ENCODE peak calls at places on chromosomes 1 and 21, in four cellular contexts. One of them, this sample, is unnamed.

GRCh38 chr21:26506951-26507350 is 66.1 kb downstream of the CYYR1 start:
- DNase-seq in T-helper 2 cell: peak; percentile 8
- DNase-seq in GM12891: no peak
- DNase-seq in H9: no peak
- DNase-seq in this sample: no peak

GRCh38 chr1:203516906-203517305 is 23.0 kb downstream of the OPTC start:
- DNase-seq in T-helper 2 cell: no peak
- DNase-seq in GM12891: no peak
- DNase-seq in H9: no peak
- DNase-seq in this sample: no peak

GRCh38 chr1:41950820-41951219 is 32.1 kb upstream of the HIVEP3 start:
- DNase-seq in T-helper 2 cell: peak; percentile 8
- DNase-seq in GM12891: no peak
- DNase-seq in H9: no peak
- DNase-seq in this sample: no peak

GRCh38 chr1:227728059-227728891 is 6.8 kb downstream of the JMJD4 start:
- DNase-seq in T-helper 2 cell: peak; percentile 78
- DNase-seq in GM12891: peak; percentile 79
- DNase-seq in H9: peak; percentile 85
- DNase-seq in this sample: peak; percentile 58

GRCh38 chr1:212433577-212434462 is 1.1 kb downstream of the NENF start:
- DNase-seq in T-helper 2 cell: no peak
- DNase-seq in GM12891: no peak
- DNase-seq in H9: no peak
- DNase-seq in this sample: no peak

GRCh38 chr1:159924025-159924790 is 1.1 kb downstream of the TAGLN2 start:
- DNase-seq in T-helper 2 cell: peak; percentile 65
- DNase-seq in GM12891: peak; percentile 68
- DNase-seq in H9: peak; percentile 71
- DNase-seq in this sample: peak; percentile 44

GRCh38 chr1:83857108-83857507 is 141.8 kb downstream of the TTLL7 start:
- DNase-seq in T-helper 2 cell: peak; percentile 16
- DNase-seq in GM12891: no peak
- DNase-seq in H9: no peak
- DNase-seq in this sample: no peak

GRCh38 chr1:184036517-184036949 is 995 bp downstream of the COLGALT2 start:
- DNase-seq in T-helper 2 cell: peak; percentile 24
- DNase-seq in GM12891: no peak
- DNase-seq in H9: peak; percentile 71
- DNase-seq in this sample: no peak

GRCh38 chr1:219439376-219439775 is 173.5 kb downstream of the ZC3H11B start:
- DNase-seq in T-helper 2 cell: no peak
- DNase-seq in GM12891: no peak
- DNase-seq in H9: no peak
- DNase-seq in this sample: no peak

GRCh38 chr1:200181861-200182260 is 154.4 kb downstream of the NR5A2 start:
- DNase-seq in T-helper 2 cell: no peak
- DNase-seq in GM12891: no peak
- DNase-seq in H9: no peak
- DNase-seq in this sample: no peak

GRCh38 chr1:17885663-17886062 is 130.5 kb downstream of the ACTL8 start:
- DNase-seq in T-helper 2 cell: no peak
- DNase-seq in GM12891: no peak
- DNase-seq in H9: no peak
- DNase-seq in this sample: no peak

GRCh38 chr1:167713330-167714081 is 8.3 kb upstream of the MPZL1 start:
- DNase-seq in T-helper 2 cell: peak; percentile 30
- DNase-seq in GM12891: no peak
- DNase-seq in H9: peak; percentile 59
- DNase-seq in this sample: no peak

GRCh38 chr1:64861611-64862010 is 104.7 kb downstream of the JAK1 start:
- DNase-seq in T-helper 2 cell: no peak
- DNase-seq in GM12891: no peak
- DNase-seq in H9: peak; percentile 83
- DNase-seq in this sample: no peak

GRCh38 chr1:209796733-209797025 is 9.3 kb downstream of the IRF6 start:
- DNase-seq in T-helper 2 cell: no peak
- DNase-seq in GM12891: no peak
- DNase-seq in H9: no peak
- DNase-seq in this sample: no peak

GRCh38 chr1:156920233-156921052 is at the start of gene LRRC71:
- DNase-seq in T-helper 2 cell: peak; percentile 57
- DNase-seq in GM12891: peak; percentile 80
- DNase-seq in H9: peak; percentile 87
- DNase-seq in this sample: peak; percentile 19

GRCh38 chr1:91603409-91603808 is 102.8 kb downstream of the CDC7 start:
- DNase-seq in T-helper 2 cell: peak; percentile 41
- DNase-seq in GM12891: no peak
- DNase-seq in H9: no peak
- DNase-seq in this sample: no peak

GRCh38 chr1:17260738-17261137 is 11.8 kb downstream of the PADI3 start:
- DNase-seq in T-helper 2 cell: no peak
- DNase-seq in GM12891: no peak
- DNase-seq in H9: no peak
- DNase-seq in this sample: no peak